ENCODE peak calls at places on chromosomes 7 and 10, in seven cellular contexts. X is IMR-90; Z is NCI-H1417; V is stimulated activated CD4-positive, alpha-beta T cell treated with anti-CD3 and anti-CD28 coated beads, Interleukin-1b, Interleukin-23, amount 100 ng/mL, for 1 hour; E is neural progenitor cell; M is heart left ventricle; I is body of pancreas. Q is an unnamed sample.

GRCh38 chr7:19621740-19622139 is 87.1 kb downstream of the POLR1F start:
- DNase-seq in I (no peak), M (no peak), X (peak; percentile 0), E (no peak), V (no peak), Z (no peak), Q (no peak)

GRCh38 chr7:55534916-55535636 is 37.2 kb downstream of the VOPP1 start:
- DNase-seq in X (no peak), Z (no peak), E (no peak), I (no peak), M (no peak), V (no peak), Q (no peak)

GRCh38 chr10:35307297-35307696 is 29.0 kb upstream of the CCNY start:
- DNase-seq in I (no peak), Z (no peak), E (no peak), M (no peak), X (peak; percentile 61), V (no peak), Q (no peak)

GRCh38 chr10:122333037-122333436 is 41.5 kb upstream of the PLEKHA1 start:
- DNase-seq in X (no peak), I (no peak), E (no peak), M (no peak), Z (no peak), V (no peak), Q (no peak)

GRCh38 chr7:138608292-138608691 is 92.9 kb downstream of the SVOPL start:
- DNase-seq in Z (no peak), I (peak; percentile 68), V (no peak), X (peak; percentile 44), M (no peak), E (no peak), Q (no peak)

GRCh38 chr10:62651341-62651740 is 153.2 kb upstream of the ADO start:
- DNase-seq in M (no peak), Z (no peak), X (peak; percentile 4), I (no peak), E (no peak), V (no peak), Q (no peak)

GRCh38 chr7:152335900-152336571 is 99.8 kb downstream of the KMT2C start:
- DNase-seq in X (no peak), M (no peak), Z (no peak), V (no peak), E (no peak), I (no peak), Q (no peak)

GRCh38 chr7:157973971-157974677 is 613.5 kb downstream of the PTPRN2 start:
- DNase-seq in X (no peak), V (no peak), M (no peak), Z (no peak), I (no peak), E (no peak), Q (no peak)

GRCh38 chr7:50807026-50807730 is 24.5 kb upstream of the GRB10 start:
- DNase-seq in X (no peak), E (no peak), I (no peak), M (no peak), Z (no peak), V (no peak), Q (no peak)

GRCh38 chr7:27745064-27745583 is 5.2 kb downstream of the TAX1BP1 start:
- DNase-seq in E (peak; percentile 18), V (no peak), I (peak; percentile 50), Z (no peak), M (no peak), X (peak; percentile 84), Q (no peak)

GRCh38 chr7:39073432-39073831 is 95.7 kb downstream of the POU6F2 start:
- DNase-seq in V (no peak), Z (peak; percentile 76), I (no peak), X (no peak), M (peak; percentile 22), E (peak; percentile 71), Q (no peak)

GRCh38 chr7:3043544-3044395 is at the start of gene CARD11:
- DNase-seq in E (no peak), M (no peak), Z (no peak), X (no peak), I (no peak), V (no peak), Q (no peak)

GRCh38 chr10:129945941-129946760 is 17.9 kb downstream of the EBF3 start:
- DNase-seq in X (peak; percentile 38), E (no peak), V (no peak), Z (no peak), I (no peak), M (peak; percentile 57), Q (peak; percentile 9)

GRCh38 chr10:118970770-118971169 is 58.7 kb upstream of the NANOS1 start:
- DNase-seq in E (no peak), I (no peak), M (no peak), V (no peak), Z (no peak), X (no peak), Q (no peak)

GRCh38 chr10:22713853-22714523 is 390 bp downstream of the PIP4K2A start:
- DNase-seq in I (peak; percentile 24), X (peak; percentile 13), V (no peak), M (peak; percentile 38), Z (peak; percentile 51), E (peak; percentile 65), Q (no peak)

GRCh38 chr10:131584286-131584685 is 272.8 kb upstream of the TCERG1L start:
- DNase-seq in X (no peak), E (no peak), V (no peak), I (no peak), Z (no peak), M (no peak), Q (peak; percentile 9)

GRCh38 chr7:45967591-45968157 is 46.6 kb upstream of the IGFBP3 start:
- DNase-seq in E (no peak), I (no peak), X (no peak), Z (no peak), M (no peak), V (no peak), Q (no peak)

GRCh38 chr10:93081834-93082233 is 8.1 kb downstream of the CYP26A1 start:
- DNase-seq in V (no peak), Z (no peak), E (no peak), M (no peak), I (no peak), X (peak; percentile 33), Q (no peak)

GRCh38 chr10:25552283-25552919 is 377.6 kb downstream of the GPR158 start:
- DNase-seq in I (no peak), Z (no peak), V (no peak), M (no peak), X (no peak), E (no peak), Q (no peak)

GRCh38 chr7:134182078-134182477 is 54.9 kb downstream of the LRGUK start:
- DNase-seq in I (no peak), M (no peak), E (no peak), Z (no peak), V (no peak), X (no peak), Q (no peak)

GRCh38 chr10:30986027-30986672 is 45.5 kb downstream of the ZNF438 start:
- DNase-seq in V (no peak), X (peak; percentile 71), I (no peak), M (no peak), E (no peak), Z (no peak), Q (no peak)

Q was measured in stomach.